ENCODE peak calls at places on chromosomes 3 and 15, in eight cellular contexts. N is activated CD4-positive, alpha-beta T cell treated with anti-CD3 and anti-CD28 coated beads for 1 hour; G is GM19239; Y is caudate nucleus; L is NCI-H460; W is activated T-helper 1 cell treated with Interleukin-2 at 50 U/mL for 16 hours; R is ELF-1; I is EH. B is an unnamed sample.

GRCh38 chr3:15354485-15354884 is 22.1 kb upstream of the SH3BP5 start:
- DNase-seq in N (no peak), G (no peak), Y (no peak), L (no peak), W (no peak), R (no peak), I (no peak), B (no peak)

GRCh38 chr3:115341208-115341607 is 194.1 kb upstream of the ZBTB20 start:
- DNase-seq in N (no peak), G (no peak), Y (no peak), L (no peak), W (no peak), R (no peak), I (peak), B (no peak)

GRCh38 chr3:72105306-72105705 is 320.4 kb upstream of the PROK2 start:
- DNase-seq in N (no peak), G (no peak), Y (no peak), L (no peak), W (no peak), R (no peak), I (no peak), B (no peak)

GRCh38 chr15:80777836-80778620 is 1.1 kb upstream of the CEMIP start:
- DNase-seq in N (no peak), G (no peak), Y (no peak), L (no peak), W (no peak), R (peak), I (no peak), B (no peak)

GRCh38 chr3:16064660-16065414 is 109.6 kb upstream of the GALNT15 start:
- DNase-seq in N (no peak), G (no peak), Y (peak), L (no peak), W (no peak), R (no peak), I (peak), B (no peak)

GRCh38 chr15:63340353-63340752 is 41.3 kb downstream of the CA12 start:
- DNase-seq in N (no peak), G (no peak), Y (no peak), L (no peak), W (no peak), R (no peak), I (no peak), B (no peak)

GRCh38 chr3:41404601-41405000 is 205.3 kb downstream of the CTNNB1 start:
- DNase-seq in N (no peak), G (no peak), Y (no peak), L (no peak), W (no peak), R (no peak), I (no peak), B (no peak)

GRCh38 chr3:40855871-40856270 is 331.1 kb downstream of the ZNF621 start:
- DNase-seq in N (no peak), G (no peak), Y (no peak), L (no peak), W (no peak), R (no peak), I (no peak), B (no peak)

GRCh38 chr15:58052334-58052733 is 13.2 kb downstream of the ALDH1A2 start:
- DNase-seq in N (no peak), G (no peak), Y (no peak), L (no peak), W (no peak), R (no peak), I (no peak), B (no peak)

GRCh38 chr3:190983875-190984274 is 121.4 kb upstream of the GMNC start:
- DNase-seq in N (no peak), G (no peak), Y (no peak), L (no peak), W (no peak), R (no peak), I (no peak), B (no peak)

GRCh38 chr15:70279096-70279495 is 181.4 kb upstream of the TLE3 start:
- DNase-seq in N (no peak), G (no peak), Y (no peak), L (no peak), W (no peak), R (no peak), I (no peak), B (no peak)

GRCh38 chr15:31274496-31275330 is 51.9 kb upstream of the KLF13 start:
- DNase-seq in N (peak), G (no peak), Y (no peak), L (no peak), W (no peak), R (no peak), I (no peak), B (peak)

GRCh38 chr15:41897327-41897726 is 3.5 kb upstream of the SPTBN5 start:
- DNase-seq in N (no peak), G (no peak), Y (no peak), L (no peak), W (no peak), R (peak), I (no peak), B (no peak)

GRCh38 chr3:106963446-106963845 is 413.8 kb upstream of the CCDC54 start:
- DNase-seq in N (no peak), G (no peak), Y (no peak), L (no peak), W (no peak), R (no peak), I (peak), B (no peak)

GRCh38 chr3:135929670-135930069 is 35.9 kb upstream of the PPP2R3A start:
- DNase-seq in N (no peak), G (no peak), Y (no peak), L (no peak), W (no peak), R (no peak), I (peak), B (no peak)

GRCh38 chr3:46438831-46439230 is 25.9 kb downstream of the LTF start:
- DNase-seq in N (no peak), G (no peak), Y (no peak), L (no peak), W (no peak), R (no peak), I (no peak), B (no peak)

GRCh38 chr3:63364495-63364894 is 86.4 kb downstream of the SYNPR start:
- DNase-seq in N (no peak), G (no peak), Y (no peak), L (no peak), W (no peak), R (no peak), I (peak), B (no peak)

GRCh38 chr15:66369773-66370651 is 13.5 kb upstream of the TIPIN start:
- DNase-seq in N (no peak), G (peak), Y (no peak), L (no peak), W (no peak), R (no peak), I (peak), B (no peak)